ENCODE peak calls at places on chromosomes 1 and 21, in four cellular contexts. R is upper lobe of left lung, C is breast epithelium, Y is stomach. X is an unnamed sample.

GRCh38 chr21:15141236-15141970 is 76.6 kb upstream of the NRIP1 start:
- DNase-seq in R (no peak), C (no peak), Y (peak; percentile 88), X (no peak)

GRCh38 chr1:167593860-167594259 is 36.2 kb upstream of the RCSD1 start:
- DNase-seq in R (no peak), C (no peak), Y (no peak), X (no peak)

GRCh38 chr1:21257431-21258135 is 32.7 kb downstream of the ECE1 start:
- DNase-seq in R (no peak), C (peak; percentile 70), Y (no peak), X (peak; percentile 64)

GRCh38 chr1:36393686-36394085 is 4.0 kb downstream of the LSM10 start:
- DNase-seq in R (no peak), C (no peak), Y (no peak), X (no peak)

GRCh38 chr1:86067626-86068025 is 88.9 kb downstream of the COL24A1 start:
- DNase-seq in R (no peak), C (no peak), Y (no peak), X (no peak)

GRCh38 chr1:116401646-116402176 is 28.7 kb downstream of the ATP1A1 start:
- DNase-seq in R (no peak), C (no peak), Y (no peak), X (no peak)

GRCh38 chr1:6338685-6339084 is 54.9 kb downstream of the ACOT7 start:
- DNase-seq in R (no peak), C (no peak), Y (no peak), X (no peak)

GRCh38 chr1:51523931-51524330 is 4.9 kb upstream of the EPS15 start:
- DNase-seq in R (no peak), C (no peak), Y (no peak), X (no peak)

GRCh38 chr1:1345384-1345783 is 3.8 kb downstream of the DVL1 start:
- DNase-seq in R (peak; percentile 83), C (no peak), Y (no peak), X (no peak)

GRCh38 chr1:17251699-17252376 is 2.9 kb downstream of the PADI3 start:
- DNase-seq in R (no peak), C (no peak), Y (no peak), X (no peak)

GRCh38 chr1:11178021-11179015 is 10.8 kb upstream of the ANGPTL7 start:
- DNase-seq in R (no peak), C (no peak), Y (no peak), X (peak; percentile 23)

GRCh38 chr1:54854376-54855020 is 32.5 kb downstream of the DHCR24 start:
- DNase-seq in R (no peak), C (no peak), Y (no peak), X (no peak)

GRCh38 chr1:68916227-68916853 is 419.5 kb upstream of the DEPDC1 start:
- DNase-seq in R (no peak), C (no peak), Y (peak; percentile 30), X (no peak)

GRCh38 chr21:39385299-39386145 is 36.6 kb upstream of the HMGN1 start:
- DNase-seq in R (peak; percentile 94), C (peak; percentile 66), Y (peak; percentile 92), X (peak; percentile 51)

GRCh38 chr21:41639336-41639735 is 127.5 kb downstream of the RIPK4 start:
- DNase-seq in R (no peak), C (no peak), Y (no peak), X (no peak)

GRCh38 chr1:225651872-225652725 is 824 bp downstream of the ENAH start:
- DNase-seq in R (peak; percentile 87), C (peak; percentile 36), Y (no peak), X (peak; percentile 34)

GRCh38 chr1:159014003-159014571 is 4.4 kb downstream of the IFI16 start:
- DNase-seq in R (no peak), C (no peak), Y (no peak), X (no peak)

GRCh38 chr21:31888936-31889371 is 16.1 kb downstream of the HUNK start:
- DNase-seq in R (no peak), C (peak; percentile 56), Y (no peak), X (peak; percentile 24)

GRCh38 chr1:24786191-24786590 is 40.9 kb downstream of the CLIC4 start:
- DNase-seq in R (no peak), C (no peak), Y (no peak), X (no peak)

GRCh38 chr1:26417111-26417510 is 6.5 kb downstream of the LIN28A start:
- DNase-seq in R (no peak), C (no peak), Y (peak; percentile 84), X (peak; percentile 57)

GRCh38 chr1:25694591-25695007 is 78.0 kb downstream of the MAN1C1 start:
- DNase-seq in R (no peak), C (no peak), Y (no peak), X (no peak)

GRCh38 chr1:111602974-111603373 is 16.6 kb upstream of the RAP1A start:
- DNase-seq in R (no peak), C (no peak), Y (no peak), X (no peak)

GRCh38 chr1:3405974-3406867 is 48.2 kb upstream of the ARHGEF16 start:
- DNase-seq in R (peak; percentile 45), C (no peak), Y (no peak), X (no peak)

GRCh38 chr1:4088676-4089075 is 188.6 kb upstream of the C1orf174 start:
- DNase-seq in R (peak; percentile 60), C (no peak), Y (no peak), X (no peak)

GRCh38 chr1:39816431-39817090 is 27.9 kb upstream of the BMP8B start:
- DNase-seq in R (no peak), C (peak; percentile 62), Y (peak; percentile 75), X (peak; percentile 77)

GRCh38 chr1:184222561-184223157 is 164.2 kb upstream of the C1orf21 start:
- DNase-seq in R (no peak), C (no peak), Y (peak; percentile 53), X (peak; percentile 20)

GRCh38 chr1:205313681-205314308 is 7.8 kb downstream of the NUAK2 start:
- DNase-seq in R (peak; percentile 88), C (no peak), Y (peak; percentile 35), X (peak; percentile 35)

GRCh38 chr1:106254748-106255147 is 801.7 kb upstream of the PRMT6 start:
- DNase-seq in R (no peak), C (no peak), Y (no peak), X (no peak)

GRCh38 chr1:198517623-198518022 is 22.9 kb downstream of the ATP6V1G3 start:
- DNase-seq in R (no peak), C (no peak), Y (no peak), X (no peak)

GRCh38 chr1:198519639-198520501 is 20.6 kb downstream of the ATP6V1G3 start:
- DNase-seq in R (no peak), C (no peak), Y (no peak), X (no peak)

GRCh38 chr1:198523183-198523942 is 17.1 kb downstream of the ATP6V1G3 start:
- DNase-seq in R (no peak), C (no peak), Y (no peak), X (no peak)

DNA sequence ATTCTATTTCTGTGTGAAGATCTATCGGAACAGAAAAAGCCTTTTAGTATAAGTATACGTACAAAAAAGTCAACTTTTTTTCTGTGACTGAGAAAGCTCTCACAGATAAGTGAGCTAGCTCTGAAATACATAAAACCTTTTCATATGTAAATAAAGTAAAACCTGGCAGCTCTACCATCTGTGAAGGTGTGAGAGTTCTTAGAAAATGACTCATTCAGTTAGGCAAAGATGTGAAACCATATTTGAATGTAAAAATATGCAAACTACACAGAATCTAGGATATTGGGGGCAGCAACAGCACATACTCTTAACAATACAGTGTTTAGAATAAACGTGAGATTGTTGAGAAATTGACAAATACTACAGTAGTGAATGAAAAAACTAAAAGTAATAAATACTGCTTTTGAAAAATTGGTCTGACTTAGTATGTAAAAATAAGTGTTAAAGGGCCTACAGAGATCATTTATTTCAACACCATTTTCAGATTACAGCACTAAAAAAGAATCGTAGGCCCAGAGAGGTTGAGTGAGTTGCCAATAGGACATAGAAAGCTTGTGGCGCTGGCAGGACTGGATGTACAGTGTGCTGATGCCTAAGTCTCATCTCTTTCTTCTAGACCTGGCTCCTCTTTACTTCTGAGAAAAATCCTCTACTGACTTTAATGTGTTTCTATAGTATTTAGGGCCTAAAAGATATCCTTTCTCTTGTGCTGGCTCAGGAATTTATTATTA is 19.8 kb downstream of the ATP6V1G3 start:
- DNase-seq in R (no peak), C (no peak), Y (no peak), X (no peak)
- H3K27ac ChIP-seq in R (no peak overlapping the region), C (no peak overlapping the region), Y (no peak overlapping the region), X (no peak overlapping the region)

GRCh38 chr1:224430511-224431113 is 4.0 kb downstream of the WDR26 start:
- DNase-seq in R (no peak), C (no peak), Y (no peak), X (no peak)
- TF ChIP-seq POLR2AphosphoS5 in R (no peak), C (no peak), Y (no peak), X (peak; percentile 29)

GRCh38 chr1:64956241-64956640 is 10.1 kb downstream of the JAK1 start:
- DNase-seq in R (no peak), C (no peak), Y (no peak), X (no peak)

GRCh38 chr1:64952055-64952699 is 14.2 kb downstream of the JAK1 start:
- DNase-seq in R (no peak), C (no peak), Y (no peak), X (no peak)

GRCh38 chr1:64956733-64957441 is 9.5 kb downstream of the JAK1 start:
- DNase-seq in R (no peak), C (no peak), Y (no peak), X (no peak)

GRCh38 chr1:64953241-64953640 is 13.1 kb downstream of the JAK1 start:
- DNase-seq in R (no peak), C (no peak), Y (no peak), X (no peak)

DNA sequence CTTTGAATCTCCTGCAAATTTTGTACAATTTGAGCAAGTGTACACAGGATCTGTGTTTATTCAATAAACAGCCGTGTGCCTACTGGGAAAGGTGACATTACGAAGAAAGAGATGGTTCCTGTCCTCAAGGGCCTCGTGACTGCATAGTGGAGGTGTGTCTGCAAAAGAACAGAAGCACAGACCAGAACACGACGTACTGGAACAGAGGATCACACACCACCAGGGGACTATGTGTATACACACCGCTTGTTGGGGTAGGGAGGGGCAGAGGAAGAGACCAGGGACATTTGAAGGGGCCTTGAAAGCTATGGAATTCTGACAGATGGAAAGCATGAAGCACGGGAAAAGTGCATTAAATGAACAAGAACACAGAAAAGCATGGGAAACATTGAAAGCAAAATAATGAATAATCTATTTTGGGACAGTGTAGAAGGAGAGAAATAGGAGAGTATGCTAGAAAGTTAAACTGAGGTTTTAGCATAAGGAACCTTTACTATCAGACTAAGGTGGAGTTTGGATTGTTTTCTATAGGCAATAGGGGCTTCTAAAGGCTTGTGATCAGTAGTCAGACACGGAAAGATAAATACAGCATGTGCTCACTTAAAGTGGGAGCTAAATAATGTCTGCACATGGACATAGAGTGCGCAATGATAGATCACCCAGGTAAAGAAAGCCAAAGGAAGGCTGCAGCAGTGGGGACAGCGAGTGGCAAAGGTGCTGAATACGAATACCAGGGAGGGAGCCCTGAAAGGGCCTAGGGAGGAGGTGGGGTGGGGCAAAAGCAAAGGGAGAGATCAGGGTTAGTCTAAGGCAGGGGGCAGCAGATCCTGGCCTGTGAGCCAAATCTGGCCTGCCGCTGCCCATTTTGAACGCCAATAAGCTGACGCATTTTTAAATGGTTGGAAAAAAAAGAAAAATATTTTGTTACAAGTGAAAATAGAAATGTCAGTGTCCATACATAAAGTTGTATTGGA is 11.0 kb downstream of the JAK1 start:
- DNase-seq in R (no peak), C (no peak), Y (peak; percentile 40), X (peak; percentile 22)
- TF ChIP-seq POLR2A in R (no peak), C (no peak), Y (no peak), X (no peak)

DNA sequence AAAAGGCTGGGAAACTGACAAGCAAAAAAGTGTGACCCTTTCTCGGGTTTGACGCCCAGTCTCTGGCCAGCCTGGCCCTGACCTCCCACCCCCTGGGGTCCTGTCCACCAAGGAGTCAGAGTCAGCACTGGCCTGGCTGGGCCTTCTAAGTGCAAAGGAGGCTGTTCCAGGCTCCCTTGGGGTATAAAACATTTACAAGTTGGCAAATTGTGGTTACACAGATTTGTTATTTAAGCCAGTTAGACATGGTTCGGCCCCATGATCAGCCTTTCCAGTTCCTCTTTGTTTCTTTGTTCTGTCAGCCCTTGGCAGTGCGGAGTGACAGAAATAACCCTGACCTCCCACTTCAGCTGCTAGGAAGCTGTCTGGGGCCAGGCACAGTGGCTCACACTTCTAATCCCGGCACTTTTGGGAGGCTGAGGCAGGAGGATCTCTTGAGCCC is 161.6 kb upstream of the RAB4A start:
- DNase-seq in R (no peak), C (no peak), Y (no peak), X (peak; percentile 58)
- H3K27ac ChIP-seq in R (no peak overlapping the region), C (peak overlapping the region; percentile 35), Y (peak overlapping the region; percentile 85), X (peak overlapping the region; percentile 43)

X was measured in prostate gland.